ENCODE peak calls at places on chromosomes 12 and 14, in nine cellular contexts. O, R, V, F, J, P, D, S and Y are unnamed samples. For H3K36me3, the result is how much of the 10 kb centered on the place peaks cover.

GRCh38 chr14:49552630-49553029 is 33.5 kb downstream of the RPS29 start:
- DNase-seq in R (no peak), O (no peak), J (no peak), V (no peak), P (no peak), S (no peak), F (no peak), D (no peak), Y (no peak)

GRCh38 chr12:132986885-132987225 is 688 bp downstream of the ZNF26 start:
- DNase-seq in S (peak), V (no peak), D (peak), O (peak), J (no peak), P (no peak), F (peak), R (no peak), Y (peak)

GRCh38 chr12:30909088-30909688 is 17.4 kb upstream of the TSPAN11 start:
- DNase-seq in D (no peak), S (no peak), P (no peak), J (no peak), O (no peak), V (no peak), R (no peak), F (no peak), Y (no peak)

GRCh38 chr14:104888489-104889373 is 23.7 kb downstream of the CEP170B start:
- DNase-seq in R (no peak), D (no peak), P (no peak), S (no peak), F (no peak), J (peak), O (no peak), V (no peak), Y (peak)

GRCh38 chr14:65352964-65353530 is 59.5 kb upstream of the FUT8 start:
- DNase-seq in O (peak), V (no peak), P (peak), F (no peak), R (no peak), D (no peak), S (no peak), J (no peak), Y (no peak)

GRCh38 chr14:95774265-95775160 is 60.6 kb upstream of the TCL1A start:
- DNase-seq in F (peak), D (peak), V (no peak), O (peak), J (peak), S (peak), P (peak), R (peak), Y (peak)

GRCh38 chr14:28609228-28609828 is 157.3 kb upstream of the FOXG1 start:
- DNase-seq in P (peak), O (peak), V (no peak), D (peak), J (no peak), S (peak), F (peak), R (no peak), Y (peak)

GRCh38 chr12:57389033-57389432 is 41.8 kb downstream of the R3HDM2 start:
- DNase-seq in O (peak), V (no peak), S (peak), P (peak), F (peak), J (no peak), D (no peak), R (no peak), Y (no peak)

GRCh38 chr14:71166434-71166833 is 259.2 kb downstream of the PCNX1 start:
- DNase-seq in R (no peak), S (peak), F (peak), P (peak), J (no peak), O (peak), V (no peak), D (peak), Y (peak)

GRCh38 chr12:56257491-56258067 is 605 bp downstream of the ANKRD52 start:
- DNase-seq in D (peak), F (peak), S (peak), V (no peak), O (peak), R (no peak), P (no peak), J (peak), Y (peak)

GRCh38 chr12:14442221-14442881 is 76.9 kb downstream of the ATF7IP start:
- DNase-seq in P (no peak), S (no peak), R (peak), F (no peak), J (no peak), D (no peak), V (no peak), O (no peak), Y (no peak)

GRCh38 chr14:51228890-51229289 is 11.2 kb upstream of the TMX1 start:
- DNase-seq in F (no peak), O (no peak), V (no peak), J (no peak), P (no peak), D (no peak), R (no peak), S (no peak), Y (no peak)

GRCh38 chr14:32038876-32039275 is 38.2 kb upstream of the ARHGAP5 start:
- DNase-seq in D (no peak), F (peak), P (no peak), V (no peak), J (no peak), R (no peak), O (no peak), S (peak), Y (no peak)

GRCh38 chr12:107847830-107848229 is 73.3 kb downstream of the ASCL4 start:
- DNase-seq in J (no peak), R (no peak), D (no peak), F (no peak), V (no peak), O (no peak), P (no peak), S (no peak), Y (no peak)

GRCh38 chr12:75792687-75793086 is 238.9 kb downstream of the PHLDA1 start:
- DNase-seq in V (no peak), F (peak), O (peak), D (no peak), S (peak), P (no peak), J (no peak), R (no peak), Y (no peak)

GRCh38 chr12:48773686-48774085 is 15.2 kb downstream of the ADCY6 start:
- DNase-seq in D (no peak), R (no peak), J (no peak), V (no peak), P (no peak), S (no peak), O (no peak), F (no peak), Y (peak)

GRCh38 chr12:54373619-54374554 is 9.6 kb upstream of the GPR84 start:
- DNase-seq in O (peak), F (no peak), J (no peak), R (no peak), V (no peak), D (no peak), P (peak), S (no peak), Y (peak)

GRCh38 chr12:23055004-23055403 is 430.0 kb downstream of the ETNK1 start:
- DNase-seq in R (no peak), J (no peak), V (no peak), S (peak), F (peak), P (peak), D (peak), O (peak), Y (peak)

GRCh38 chr14:52051251-52051650 is 17.6 kb downstream of the NID2 start:
- DNase-seq in R (no peak), F (no peak), S (no peak), J (no peak), P (no peak), V (peak), D (no peak), O (no peak), Y (no peak)

GRCh38 chr12:42130670-42131402 is 13.8 kb downstream of the GXYLT1 start:
- DNase-seq in R (peak), O (peak), J (no peak), V (no peak), S (peak), P (no peak), F (peak), D (no peak), Y (no peak)

GRCh38 chr14:89524412-89524811 is 107.4 kb upstream of the FOXN3 start:
- DNase-seq in D (no peak), P (no peak), V (no peak), O (no peak), R (no peak), S (no peak), J (no peak), F (no peak), Y (no peak)

GRCh38 chr12:132708150-132708549 is 2.5 kb upstream of the PGAM5 start:
- DNase-seq in V (no peak), J (no peak), O (no peak), D (no peak), P (no peak), F (no peak), S (no peak), R (no peak), Y (no peak)

GRCh38 chr14:67555518-67556090 is 22.5 kb downstream of the PLEKHH1 start:
- DNase-seq in F (no peak), D (no peak), O (no peak), P (no peak), R (peak), J (no peak), S (no peak), V (no peak), Y (no peak)

DNA sequence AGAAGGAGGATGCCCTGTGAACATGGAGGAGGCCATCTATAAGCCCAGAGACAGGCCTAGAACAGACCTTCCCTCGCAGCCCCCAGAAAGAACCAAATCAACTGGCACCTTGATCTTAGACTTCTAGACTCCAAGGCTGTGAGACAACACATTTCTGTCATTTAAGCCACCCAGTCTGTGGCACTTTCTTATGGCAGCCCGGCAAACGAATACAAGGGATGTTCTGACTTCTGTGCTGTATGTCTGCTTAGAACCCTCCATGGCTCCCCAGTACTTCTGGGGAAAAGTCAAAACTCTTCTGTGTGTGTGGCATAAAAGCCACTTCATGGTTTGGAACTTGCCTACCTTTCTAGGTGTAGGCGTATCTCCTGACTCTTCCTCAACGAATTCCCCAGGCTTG is 42.9 kb downstream of the RBM19 start:
- DNase-seq in V (no peak), O (no peak), D (no peak), R (no peak), S (no peak), P (no peak), F (no peak), J (no peak), Y (no peak)
- H3K4me3 ChIP-seq in V (no peak), O (no peak), D (no peak), R (no peak), S (no peak), P (no peak), F (no peak), J (no peak), Y (no peak)

GRCh38 chr12:131018221-131018620 is 64.5 kb downstream of the ADGRD1 start:
- DNase-seq in O (no peak), P (no peak), D (no peak), V (no peak), F (no peak), S (no peak), R (no peak), J (no peak), Y (no peak)

GRCh38 chr12:131013118-131013517 is 59.4 kb downstream of the ADGRD1 start:
- DNase-seq in P (no peak), R (no peak), V (no peak), S (no peak), F (no peak), O (no peak), D (no peak), J (no peak), Y (no peak)

GRCh38 chr12:131014343-131014742 is 60.6 kb downstream of the ADGRD1 start:
- DNase-seq in P (no peak), O (no peak), R (no peak), S (no peak), V (no peak), J (no peak), F (no peak), D (no peak), Y (no peak)

GRCh38 chr12:131017477-131017991 is 63.8 kb downstream of the ADGRD1 start:
- DNase-seq in P (no peak), R (no peak), V (no peak), F (no peak), J (no peak), O (no peak), S (no peak), D (no peak), Y (no peak)

GRCh38 chr12:131015581-131016337 is 62.1 kb downstream of the ADGRD1 start:
- DNase-seq in F (no peak), P (no peak), D (no peak), S (no peak), R (no peak), V (no peak), J (no peak), O (no peak), Y (no peak)
- H3K36me3 ChIP-seq in F (under half), P (under half), D (under half), S (under half), R (under half), V (under half), J (under half), O (under half), Y (under half)

DNA sequence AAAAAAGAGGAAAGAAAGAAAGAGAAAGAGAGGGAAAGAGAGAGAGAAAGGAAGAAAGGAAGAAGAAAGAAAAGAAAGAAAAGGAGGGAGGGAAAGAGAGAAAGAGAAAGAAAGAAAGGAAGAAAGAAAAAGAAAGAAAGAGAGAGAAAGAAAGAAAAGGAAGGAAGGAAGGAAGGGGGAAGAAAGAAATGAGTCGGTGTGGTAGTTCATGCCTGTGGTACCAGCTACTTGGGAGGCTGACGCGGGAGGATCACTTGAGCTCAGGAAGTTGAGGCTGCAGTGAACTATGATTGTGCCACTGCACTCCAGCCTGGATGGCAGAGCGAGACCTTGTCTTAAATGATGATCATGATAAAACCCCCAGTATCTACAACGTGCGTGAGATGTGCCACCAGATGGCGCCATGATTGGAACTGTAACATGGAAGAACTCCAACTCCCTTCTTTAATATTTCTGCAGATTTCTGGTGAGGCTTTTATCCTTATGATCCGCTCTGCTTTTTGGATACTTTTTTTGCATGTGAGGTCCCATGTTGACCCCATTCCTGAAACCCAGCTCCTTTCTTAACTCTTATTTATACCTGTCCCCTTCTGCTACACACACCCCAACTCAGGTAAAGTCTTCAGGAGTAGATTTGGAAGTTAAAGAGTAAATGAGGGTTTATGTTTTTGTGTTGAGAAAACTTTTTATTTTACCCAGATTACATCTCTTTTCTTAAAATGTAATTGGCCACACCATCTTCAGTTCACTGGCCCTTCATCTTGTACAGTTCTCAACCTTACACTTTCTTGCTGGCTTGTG is 25.6 kb downstream of the RNASE10 start:
- DNase-seq in J (peak), S (peak), R (peak), O (peak), F (peak), D (peak), P (peak), V (peak), Y (peak)
- H3K4me3 ChIP-seq in J (no peak), S (no peak), R (no peak), O (no peak), F (no peak), D (no peak), P (no peak), V (no peak), Y (no peak)

GRCh38 chr14:80930095-80930494 is 11.4 kb downstream of the CEP128 start:
- DNase-seq in J (no peak), F (no peak), P (no peak), D (no peak), V (no peak), S (no peak), O (no peak), R (no peak), Y (no peak)

GRCh38 chr14:80930836-80931389 is 10.6 kb downstream of the CEP128 start:
- DNase-seq in R (no peak), O (peak), V (no peak), P (no peak), S (peak), F (peak), D (no peak), J (no peak), Y (no peak)

GRCh38 chr14:80924365-80925103 is 17.0 kb downstream of the CEP128 start:
- DNase-seq in V (no peak), F (no peak), S (no peak), J (no peak), R (no peak), P (no peak), D (no peak), O (peak), Y (no peak)

GRCh38 chr14:80926706-80927384 is 14.7 kb downstream of the CEP128 start:
- DNase-seq in R (no peak), S (peak), F (peak), D (no peak), P (no peak), O (no peak), J (no peak), V (no peak), Y (no peak)

GRCh38 chr14:80927385-80927989 is 14.1 kb downstream of the CEP128 start:
- DNase-seq in O (peak), J (no peak), R (no peak), D (peak), S (no peak), V (no peak), F (no peak), P (no peak), Y (no peak)
- H3K36me3 ChIP-seq in O (under half), J (under half), R (under half), D (under half), S (under half), V (under half), F (under half), P (under half), Y (under half)

GRCh38 chr12:25186788-25187397 is 8.1 kb downstream of the DNAI7 start:
- DNase-seq in D (no peak), V (no peak), R (no peak), F (peak), S (peak), O (peak), J (no peak), P (no peak), Y (no peak)

GRCh38 chr12:25184132-25184531 is 10.8 kb downstream of the DNAI7 start:
- DNase-seq in R (no peak), V (no peak), F (no peak), O (no peak), S (no peak), D (no peak), P (no peak), J (no peak), Y (no peak)

GRCh38 chr12:25189656-25190055 is 5.3 kb downstream of the DNAI7 start:
- DNase-seq in R (no peak), V (no peak), J (no peak), D (no peak), F (peak), O (no peak), S (peak), P (no peak), Y (no peak)

GRCh38 chr12:25187781-25188180 is 7.2 kb downstream of the DNAI7 start:
- DNase-seq in F (peak), S (peak), P (no peak), J (no peak), R (no peak), V (no peak), D (no peak), O (peak), Y (no peak)

GRCh38 chr12:25186038-25186787 is 8.7 kb downstream of the DNAI7 start:
- DNase-seq in V (no peak), O (no peak), P (no peak), R (no peak), S (no peak), J (no peak), D (no peak), F (no peak), Y (no peak)
- H3K4me3 ChIP-seq in V (no peak), O (no peak), P (no peak), R (no peak), S (no peak), J (peak), D (no peak), F (no peak), Y (no peak)

GRCh38 chr12:112018571-112019237 is 5.5 kb downstream of the ERP29 start:
- DNase-seq in S (peak), F (peak), D (no peak), J (no peak), V (no peak), R (no peak), P (no peak), O (peak), Y (no peak)
- H3K36me3 ChIP-seq in S (under half), F (under half), D (under half), J (half or more), V (under half), R (under half), P (under half), O (under half), Y (under half)